ENCODE peak calls at places on chromosome 19, in eight cellular contexts. One of them, this sample, is unnamed.

GRCh38 chr19:31444931-31445330 is 95.7 kb upstream of the TSHZ3 start:
- DNase-seq in GM23338: no peak
- DNase-seq in prostate gland: no peak
- DNase-seq in sigmoid colon: no peak
- DNase-seq in stomach: no peak
- DNase-seq in suprapubic skin: no peak
- DNase-seq in HepG2: no peak
- DNase-seq in transverse colon: no peak
- DNase-seq in this sample: no peak

GRCh38 chr19:40416918-40417713 is 3.9 kb upstream of the PRX start:
- DNase-seq in GM23338: no peak
- DNase-seq in prostate gland: no peak
- DNase-seq in sigmoid colon: peak; percentile 85
- DNase-seq in stomach: peak; percentile 44
- DNase-seq in suprapubic skin: no peak
- DNase-seq in HepG2: peak; percentile 51
- DNase-seq in transverse colon: peak; percentile 60
- DNase-seq in this sample: no peak

GRCh38 chr19:42961119-42961518 is 24.1 kb upstream of the PSG7 start:
- DNase-seq in GM23338: no peak
- DNase-seq in prostate gland: no peak
- DNase-seq in sigmoid colon: no peak
- DNase-seq in stomach: no peak
- DNase-seq in suprapubic skin: no peak
- DNase-seq in HepG2: no peak
- DNase-seq in transverse colon: no peak
- DNase-seq in this sample: no peak

GRCh38 chr19:14517840-14518505 is at the start of gene DNAJB1:
- DNase-seq in GM23338: peak; percentile 70
- DNase-seq in prostate gland: peak; percentile 83
- DNase-seq in sigmoid colon: peak; percentile 92
- DNase-seq in stomach: peak; percentile 83
- DNase-seq in suprapubic skin: peak; percentile 85
- DNase-seq in HepG2: peak; percentile 38
- DNase-seq in transverse colon: peak; percentile 88
- DNase-seq in this sample: peak; percentile 73

GRCh38 chr19:35142531-35143230 is 374 bp upstream of the FXYD7 start:
- DNase-seq in GM23338: peak; percentile 91
- DNase-seq in prostate gland: no peak
- DNase-seq in sigmoid colon: no peak
- DNase-seq in stomach: peak; percentile 64
- DNase-seq in suprapubic skin: no peak
- DNase-seq in HepG2: no peak
- DNase-seq in transverse colon: peak; percentile 67
- DNase-seq in this sample: no peak

GRCh38 chr19:33175886-33176669 is 18.1 kb upstream of the LRP3 start:
- DNase-seq in GM23338: no peak
- DNase-seq in prostate gland: no peak
- DNase-seq in sigmoid colon: no peak
- DNase-seq in stomach: no peak
- DNase-seq in suprapubic skin: no peak
- DNase-seq in HepG2: peak; percentile 61
- DNase-seq in transverse colon: no peak
- DNase-seq in this sample: no peak

GRCh38 chr19:2695288-2695866 is 7.1 kb downstream of the GNG7 start:
- DNase-seq in GM23338: no peak
- DNase-seq in prostate gland: no peak
- DNase-seq in sigmoid colon: no peak
- DNase-seq in stomach: no peak
- DNase-seq in suprapubic skin: no peak
- DNase-seq in HepG2: no peak
- DNase-seq in transverse colon: no peak
- DNase-seq in this sample: no peak

GRCh38 chr19:51468545-51468920 is 9.8 kb upstream of the CEACAM18 start:
- DNase-seq in GM23338: no peak
- DNase-seq in prostate gland: no peak
- DNase-seq in sigmoid colon: peak; percentile 6
- DNase-seq in stomach: no peak
- DNase-seq in suprapubic skin: no peak
- DNase-seq in HepG2: no peak
- DNase-seq in transverse colon: no peak
- DNase-seq in this sample: no peak

GRCh38 chr19:1425102-1425842 is 12.9 kb upstream of the RPS15 start:
- DNase-seq in GM23338: no peak
- DNase-seq in prostate gland: no peak
- DNase-seq in sigmoid colon: no peak
- DNase-seq in stomach: no peak
- DNase-seq in suprapubic skin: no peak
- DNase-seq in HepG2: no peak
- DNase-seq in transverse colon: no peak
- DNase-seq in this sample: no peak

DNA sequence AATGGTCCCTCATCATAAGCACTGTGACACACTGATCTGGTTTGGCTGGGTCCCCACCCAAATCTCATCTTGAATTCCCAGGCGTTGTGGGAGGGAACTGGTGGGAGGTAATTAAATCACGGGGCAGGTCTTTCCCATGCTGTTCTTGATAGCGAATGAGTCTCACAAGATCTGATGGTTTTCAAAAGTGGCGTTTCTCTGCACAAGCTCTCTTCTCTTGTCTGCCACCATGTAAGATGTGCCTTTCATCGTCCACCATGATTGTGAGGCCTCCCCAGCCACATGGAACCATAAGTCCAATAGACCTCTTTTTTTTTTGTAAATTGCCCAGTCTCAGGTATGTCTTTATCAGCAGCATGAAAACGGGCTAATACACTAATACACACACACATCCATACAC is 6.9 kb upstream of the GPR4 start:
- DNase-seq in GM23338: no peak
- DNase-seq in prostate gland: no peak
- DNase-seq in sigmoid colon: no peak
- DNase-seq in stomach: no peak
- DNase-seq in suprapubic skin: no peak
- DNase-seq in HepG2: no peak
- DNase-seq in transverse colon: no peak
- DNase-seq in this sample: no peak
- H3K36me3 ChIP-seq in GM23338: no peaks in the 10 kb centered on the region
- H3K36me3 ChIP-seq in prostate gland: no peaks in the 10 kb centered on the region
- H3K36me3 ChIP-seq in sigmoid colon: peaks cover 35% of the 10 kb centered on the region
- H3K36me3 ChIP-seq in stomach: peaks cover 54% of the 10 kb centered on the region
- H3K36me3 ChIP-seq in suprapubic skin: peaks cover 54% of the 10 kb centered on the region
- H3K36me3 ChIP-seq in HepG2: no peaks in the 10 kb centered on the region
- H3K36me3 ChIP-seq in transverse colon: peaks cover 4% of the 10 kb centered on the region
- H3K36me3 ChIP-seq in this sample: no peaks in the 10 kb centered on the region

DNA sequence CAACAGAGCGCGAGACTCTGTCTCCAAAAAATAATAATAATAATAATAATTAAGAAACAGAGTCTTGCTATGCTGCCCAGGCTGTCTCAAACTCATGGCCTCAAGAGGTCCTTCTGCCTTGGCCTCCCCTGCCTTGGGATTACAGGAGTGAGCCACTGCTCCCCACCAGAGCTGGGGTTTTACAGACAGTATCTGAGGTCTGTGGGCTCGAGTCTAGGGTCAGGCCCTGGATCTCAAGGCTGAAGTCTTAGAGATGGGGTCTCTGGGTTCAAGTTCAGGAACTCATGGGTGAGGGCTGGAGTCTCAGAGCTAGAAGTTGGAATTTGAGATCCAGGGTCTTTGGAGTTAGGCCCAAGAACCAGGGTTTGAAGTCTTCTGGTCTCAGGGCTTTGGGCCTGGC is 3.5 kb downstream of the IL11 start:
- DNase-seq in GM23338: no peak
- DNase-seq in prostate gland: no peak
- DNase-seq in sigmoid colon: no peak
- DNase-seq in stomach: no peak
- DNase-seq in suprapubic skin: no peak
- DNase-seq in HepG2: no peak
- DNase-seq in transverse colon: no peak
- DNase-seq in this sample: no peak
- H3K27me3 ChIP-seq in GM23338: peaks cover 48% of the 10 kb centered on the region
- H3K27me3 ChIP-seq in prostate gland: peaks cover 17% of the 10 kb centered on the region
- H3K27me3 ChIP-seq in sigmoid colon: peaks cover 33% of the 10 kb centered on the region
- H3K27me3 ChIP-seq in stomach: peaks cover 18% of the 10 kb centered on the region
- H3K27me3 ChIP-seq in suprapubic skin: peaks cover 50% of the 10 kb centered on the region
- H3K27me3 ChIP-seq in HepG2: peaks cover 8% of the 10 kb centered on the region
- H3K27me3 ChIP-seq in transverse colon: peaks cover 48% of the 10 kb centered on the region
- H3K27me3 ChIP-seq in this sample: peaks cover 16% of the 10 kb centered on the region

DNA sequence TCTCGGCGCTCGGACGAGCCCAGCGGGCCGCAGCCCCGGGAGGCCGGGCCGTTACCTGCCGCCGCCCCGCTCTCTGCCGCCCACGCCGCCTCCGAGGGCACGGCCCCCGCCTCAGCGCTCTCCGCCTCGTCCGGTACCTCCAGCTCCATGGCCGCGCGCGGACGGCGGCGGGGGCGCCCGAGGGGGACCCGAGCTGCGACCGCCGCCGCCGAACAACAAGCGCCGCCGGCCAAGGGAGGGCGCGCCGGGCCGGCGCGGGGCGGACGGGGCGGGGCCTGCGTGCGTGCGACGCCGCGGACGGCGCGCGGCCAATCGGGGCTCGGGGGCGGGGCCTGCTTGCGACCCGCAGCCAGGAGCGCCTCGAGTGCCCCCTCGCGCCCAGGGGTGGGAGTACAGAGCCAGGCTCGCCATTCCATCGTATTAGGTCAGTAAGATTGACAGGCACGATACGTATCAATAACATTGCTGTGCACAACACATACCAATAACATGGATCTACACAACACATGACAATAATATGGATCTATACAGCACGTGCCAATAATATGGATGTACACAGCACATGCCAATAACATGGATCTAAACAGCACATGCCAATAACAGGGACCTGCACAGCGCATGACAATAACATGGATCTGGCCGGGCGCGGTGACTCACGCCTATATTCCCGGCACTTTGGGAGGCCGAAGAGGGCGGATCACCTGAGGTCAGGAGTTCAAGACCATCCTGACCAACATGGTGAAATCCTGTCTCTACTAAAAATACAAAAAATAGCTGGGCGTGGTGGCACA is at the start of gene PIP5K1C:
- DNase-seq in GM23338: peak; percentile 94
- DNase-seq in prostate gland: peak; percentile 84
- DNase-seq in sigmoid colon: peak; percentile 94
- DNase-seq in stomach: peak; percentile 94
- DNase-seq in suprapubic skin: peak; percentile 91
- DNase-seq in HepG2: peak; percentile 64
- DNase-seq in transverse colon: peak; percentile 95
- DNase-seq in this sample: peak; percentile 92
- TF ChIP-seq POLR2AphosphoS5 in GM23338: peak; percentile 59
- TF ChIP-seq POLR2AphosphoS5 in prostate gland: peak; percentile 38
- TF ChIP-seq POLR2AphosphoS5 in sigmoid colon: peak; percentile 38
- TF ChIP-seq POLR2AphosphoS5 in stomach: peak; percentile 8
- TF ChIP-seq POLR2AphosphoS5 in suprapubic skin: no peak
- TF ChIP-seq POLR2AphosphoS5 in HepG2: no peak
- TF ChIP-seq POLR2AphosphoS5 in transverse colon: peak; percentile 42
- TF ChIP-seq POLR2AphosphoS5 in this sample: peak; percentile 6

GRCh38 chr19:4638828-4639530 is at the start of gene TNFAIP8L1:
- DNase-seq in GM23338: peak; percentile 98
- DNase-seq in prostate gland: peak; percentile 95
- DNase-seq in sigmoid colon: peak; percentile 98
- DNase-seq in stomach: peak; percentile 97
- DNase-seq in suprapubic skin: peak; percentile 97
- DNase-seq in HepG2: peak; percentile 89
- DNase-seq in transverse colon: peak; percentile 99
- DNase-seq in this sample: peak; percentile 97

GRCh38 chr19:4638330-4638729 is 986 bp upstream of the TNFAIP8L1 start:
- DNase-seq in GM23338: no peak
- DNase-seq in prostate gland: no peak
- DNase-seq in sigmoid colon: no peak
- DNase-seq in stomach: no peak
- DNase-seq in suprapubic skin: no peak
- DNase-seq in HepG2: no peak
- DNase-seq in transverse colon: no peak
- DNase-seq in this sample: no peak

GRCh38 chr19:4641132-4641531 is 1.8 kb downstream of the TNFAIP8L1 start:
- DNase-seq in GM23338: no peak
- DNase-seq in prostate gland: no peak
- DNase-seq in sigmoid colon: no peak
- DNase-seq in stomach: no peak
- DNase-seq in suprapubic skin: no peak
- DNase-seq in HepG2: no peak
- DNase-seq in transverse colon: no peak
- DNase-seq in this sample: no peak

GRCh38 chr19:4640247-4641000 is 1.1 kb downstream of the TNFAIP8L1 start:
- DNase-seq in GM23338: peak; percentile 50
- DNase-seq in prostate gland: no peak
- DNase-seq in sigmoid colon: no peak
- DNase-seq in stomach: no peak
- DNase-seq in suprapubic skin: no peak
- DNase-seq in HepG2: peak; percentile 66
- DNase-seq in transverse colon: peak; percentile 58
- DNase-seq in this sample: no peak

GRCh38 chr19:4639531-4640246 is 373 bp downstream of the TNFAIP8L1 start:
- DNase-seq in GM23338: no peak
- DNase-seq in prostate gland: no peak
- DNase-seq in sigmoid colon: peak; percentile 82
- DNase-seq in stomach: no peak
- DNase-seq in suprapubic skin: no peak
- DNase-seq in HepG2: peak; percentile 62
- DNase-seq in transverse colon: peak; percentile 34
- DNase-seq in this sample: no peak
- H3K36me3 ChIP-seq in GM23338: no peaks in the 10 kb centered on the region
- H3K36me3 ChIP-seq in prostate gland: no peaks in the 10 kb centered on the region
- H3K36me3 ChIP-seq in sigmoid colon: no peaks in the 10 kb centered on the region
- H3K36me3 ChIP-seq in stomach: no peaks in the 10 kb centered on the region
- H3K36me3 ChIP-seq in suprapubic skin: no peaks in the 10 kb centered on the region
- H3K36me3 ChIP-seq in HepG2: no peaks in the 10 kb centered on the region
- H3K36me3 ChIP-seq in transverse colon: no peaks in the 10 kb centered on the region
- H3K36me3 ChIP-seq in this sample: no peaks in the 10 kb centered on the region

DNA sequence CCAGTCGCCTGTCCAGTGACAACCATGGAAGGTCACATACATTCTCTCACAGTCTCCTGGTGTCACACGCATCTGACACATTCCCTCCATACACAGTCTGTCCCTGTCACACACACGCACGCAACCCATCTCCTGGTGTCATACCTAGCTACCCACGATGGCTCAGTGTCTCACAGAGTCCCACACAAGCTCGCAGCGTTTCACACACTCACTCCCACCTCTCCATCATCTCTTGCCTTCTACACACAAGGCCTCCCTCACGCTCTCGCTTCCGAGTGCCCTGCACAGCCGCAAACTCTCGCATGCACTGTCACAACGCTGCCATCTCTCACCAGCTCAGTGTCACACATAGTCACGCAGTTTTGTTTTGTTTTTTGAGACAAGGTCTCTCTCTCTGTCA is 1.2 kb upstream of the GNG8 start:
- DNase-seq in GM23338: no peak
- DNase-seq in prostate gland: no peak
- DNase-seq in sigmoid colon: no peak
- DNase-seq in stomach: no peak
- DNase-seq in suprapubic skin: no peak
- DNase-seq in HepG2: no peak
- DNase-seq in transverse colon: no peak
- DNase-seq in this sample: no peak
- H3K27me3 ChIP-seq in GM23338: peaks cover 82% of the 10 kb centered on the region
- H3K27me3 ChIP-seq in prostate gland: no peaks in the 10 kb centered on the region
- H3K27me3 ChIP-seq in sigmoid colon: no peaks in the 10 kb centered on the region
- H3K27me3 ChIP-seq in stomach: no peaks in the 10 kb centered on the region
- H3K27me3 ChIP-seq in suprapubic skin: peaks cover 21% of the 10 kb centered on the region
- H3K27me3 ChIP-seq in HepG2: peaks cover 6% of the 10 kb centered on the region
- H3K27me3 ChIP-seq in transverse colon: peaks cover 68% of the 10 kb centered on the region
- H3K27me3 ChIP-seq in this sample: no peaks in the 10 kb centered on the region

This sample was measured in breast epithelium.